ENCODE peak calls at places on chromosomes 2 and 18, in eight cellular contexts. C, Y, B, Q, R, L, H and X are unnamed samples.

GRCh38 chr2:229372207-229372606 is 101.1 kb upstream of the PID1 start:
- DNase-seq in L (no peak), H (no peak), R (no peak), C (no peak), B (no peak), Y (no peak), Q (no peak), X (no peak)

GRCh38 chr2:235160281-235160805 is 208.5 kb downstream of the SH3BP4 start:
- DNase-seq in B (no peak), R (no peak), C (no peak), H (no peak), Y (no peak), L (no peak), Q (no peak), X (no peak)

GRCh38 chr2:230054079-230054478 is 14.6 kb downstream of the SLC16A14 start:
- DNase-seq in B (no peak), Y (no peak), C (no peak), R (no peak), L (no peak), H (peak; percentile 33), Q (no peak), X (peak; percentile 63)

GRCh38 chr2:75523313-75524275 is 37.1 kb downstream of the EVA1A start:
- DNase-seq in H (peak; percentile 66), B (no peak), Y (no peak), C (no peak), L (no peak), R (peak; percentile 100), Q (no peak), X (peak; percentile 89)

GRCh38 chr2:127593228-127594115 is 52.5 kb upstream of the GPR17 start:
- DNase-seq in Y (no peak), Q (no peak), L (peak; percentile 5), R (no peak), H (no peak), C (peak; percentile 67), B (no peak), X (no peak)

GRCh38 chr2:173448938-173449471 is 94.3 kb downstream of the CDCA7 start:
- DNase-seq in Q (peak; percentile 84), L (peak; percentile 88), H (peak; percentile 90), B (peak; percentile 66), R (peak; percentile 87), C (no peak), Y (peak; percentile 76), X (peak; percentile 73)

GRCh38 chr2:132804045-132804444 is 134.0 kb upstream of the LYPD1 start:
- DNase-seq in Y (no peak), Q (no peak), B (no peak), H (peak; percentile 60), L (no peak), C (no peak), R (no peak), X (peak; percentile 86)

GRCh38 chr2:51265539-51265938 is 233.6 kb upstream of the NRXN1 start:
- DNase-seq in C (no peak), B (no peak), R (no peak), L (no peak), H (no peak), Q (no peak), Y (no peak), X (no peak)

GRCh38 chr2:23681356-23682140 is 245.4 kb downstream of the ATAD2B start:
- DNase-seq in Y (no peak), R (no peak), H (no peak), Q (no peak), B (no peak), C (no peak), L (no peak), X (no peak)

GRCh38 chr2:86790828-86791561 is at the start of gene CD8A:
- DNase-seq in H (no peak), Q (peak; percentile 85), L (no peak), B (peak; percentile 83), R (no peak), Y (no peak), C (no peak), X (peak; percentile 11)

GRCh38 chr2:156483741-156484173 is 47.6 kb downstream of the GPD2 start:
- DNase-seq in Q (no peak), H (no peak), R (no peak), L (no peak), C (no peak), Y (no peak), B (no peak), X (no peak)

GRCh38 chr2:111618953-111619902 is 264.8 kb downstream of the ANAPC1 start:
- DNase-seq in Y (peak; percentile 40), R (peak; percentile 82), C (no peak), L (no peak), Q (no peak), B (no peak), H (peak; percentile 23), X (no peak)

GRCh38 chr2:164609790-164610189 is 11.5 kb downstream of the GRB14 start:
- DNase-seq in R (no peak), B (no peak), H (no peak), C (no peak), Y (no peak), Q (no peak), L (no peak), X (no peak)

GRCh38 chr18:26736301-26736700 is 129.2 kb downstream of the AQP4 start:
- DNase-seq in C (no peak), B (no peak), Q (no peak), Y (no peak), L (no peak), R (no peak), H (no peak), X (no peak)

GRCh38 chr2:2456721-2457120 is 125.6 kb upstream of the MYT1L start:
- DNase-seq in Y (no peak), C (no peak), L (no peak), Q (no peak), R (no peak), H (no peak), B (no peak), X (peak; percentile 76)
- TF ChIP-seq POLR2A in Y (no peak), C (no peak), L (no peak), Q (no peak), R (no peak), H (no peak), B (no peak), X (no peak)

GRCh38 chr2:219207884-219208740 is 1.5 kb downstream of the ZFAND2B start:
- DNase-seq in L (no peak), R (peak; percentile 90), H (peak; percentile 39), Q (peak; percentile 71), B (no peak), Y (peak; percentile 57), C (peak; percentile 89), X (peak; percentile 59)

GRCh38 chr2:219209818-219210571 is 3.4 kb downstream of the ZFAND2B start:
- DNase-seq in Q (peak; percentile 67), B (no peak), C (peak; percentile 83), H (no peak), R (no peak), Y (no peak), L (no peak), X (no peak)

GRCh38 chr2:219213026-219213415 is 5.7 kb downstream of the ABCB6 start:
- DNase-seq in H (no peak), C (peak; percentile 72), Y (no peak), L (no peak), R (no peak), Q (no peak), B (no peak), X (no peak)

GRCh38 chr2:219209236-219209635 is 2.7 kb downstream of the ZFAND2B start:
- DNase-seq in C (peak; percentile 82), Y (no peak), L (no peak), Q (peak; percentile 76), B (no peak), H (no peak), R (no peak), X (no peak)

DNA sequence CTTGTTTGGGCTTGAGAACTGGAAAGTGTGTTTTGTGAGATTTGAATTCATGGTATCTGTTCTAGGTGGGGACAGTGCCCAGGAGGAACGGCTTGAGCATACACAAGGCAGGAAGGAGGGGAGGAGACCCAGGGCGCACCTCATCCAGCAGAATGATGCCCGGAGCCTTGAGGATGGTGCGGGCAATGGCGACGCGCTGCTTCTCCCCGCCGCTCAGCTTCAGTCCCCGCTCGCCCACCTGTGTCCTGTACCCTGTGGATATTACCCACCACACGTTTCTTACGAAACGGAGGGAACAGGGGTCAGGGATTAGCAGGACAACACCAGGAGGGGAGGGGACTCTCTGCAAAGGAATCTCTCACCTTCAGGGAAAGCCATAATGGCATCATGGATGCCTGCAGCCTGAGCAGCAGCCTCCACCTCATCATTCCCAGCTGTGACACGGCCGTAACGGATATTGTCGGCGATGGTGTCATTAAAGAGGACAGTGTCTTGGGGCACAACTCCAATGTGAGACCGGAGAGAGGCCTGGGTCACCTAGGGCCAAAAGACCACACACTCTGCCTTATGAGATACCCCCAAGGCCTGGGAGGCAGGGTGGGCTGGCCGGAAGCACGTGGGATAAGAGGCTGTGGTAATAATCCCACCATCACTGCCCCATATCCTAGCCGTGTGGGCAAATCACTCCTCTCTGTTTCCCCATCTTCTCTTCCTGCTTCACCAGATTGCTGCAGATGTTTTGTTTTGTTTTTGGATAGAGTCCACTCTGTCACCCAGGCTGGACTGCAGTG is 4.2 kb downstream of the ZFAND2B start:
- DNase-seq in H (no peak), Y (no peak), R (no peak), C (peak; percentile 72), Q (no peak), B (no peak), L (no peak), X (no peak)
- TF ChIP-seq POLR2A in H (no peak), Y (no peak), R (no peak), C (no peak), Q (no peak), B (no peak), L (no peak), X (no peak)

DNA sequence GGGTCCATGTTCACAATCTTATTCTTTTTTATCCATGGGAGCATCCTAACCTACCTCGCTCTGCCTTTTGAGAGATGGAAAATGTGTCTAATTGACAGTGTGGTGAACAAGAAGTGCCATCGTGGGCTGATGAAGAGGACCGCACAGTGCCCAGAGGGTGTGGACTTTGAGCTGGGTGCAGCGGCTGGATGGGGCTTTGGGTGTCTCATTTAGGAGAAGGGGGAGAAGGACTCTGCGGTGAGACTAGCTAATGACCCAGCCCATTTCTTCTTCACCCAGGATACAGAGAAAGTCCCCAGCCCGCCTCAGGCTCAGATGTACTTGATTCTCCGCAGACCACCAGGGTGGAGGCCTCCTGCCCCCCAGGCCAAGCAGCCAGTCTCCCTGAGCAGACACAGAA is 33.7 kb upstream of the SNTG2 start:
- DNase-seq in Y (no peak), Q (no peak), B (no peak), H (no peak), R (no peak), L (no peak), C (peak; percentile 54), X (no peak)
- TF ChIP-seq POLR2A in Y (no peak), Q (no peak), B (no peak), H (no peak), R (no peak), L (no peak), C (no peak), X (no peak)

GRCh38 chr2:199798004-199798403 is 53.0 kb downstream of the FTCDNL1 start:
- DNase-seq in C (no peak), L (no peak), Q (no peak), B (no peak), R (no peak), H (no peak), Y (no peak), X (no peak)

GRCh38 chr2:199798881-199799580 is 52.0 kb downstream of the FTCDNL1 start:
- DNase-seq in R (no peak), Y (no peak), B (no peak), H (no peak), Q (no peak), L (peak; percentile 14), C (no peak), X (no peak)

GRCh38 chr2:199792381-199792780 is 58.6 kb downstream of the FTCDNL1 start:
- DNase-seq in H (no peak), Q (no peak), L (no peak), C (no peak), B (no peak), R (no peak), Y (no peak), X (no peak)

GRCh38 chr2:199797431-199797830 is 53.6 kb downstream of the FTCDNL1 start:
- DNase-seq in Y (no peak), Q (no peak), H (no peak), C (no peak), L (no peak), B (no peak), R (no peak), X (no peak)
- TF ChIP-seq POLR2A in Y (no peak), Q (no peak), H (no peak), C (no peak), L (no peak), B (no peak), R (no peak), X (no peak)